ENCODE peak calls at places on chromosomes 16 and 17, in nine cellular contexts. Y is colonic mucosa, P is NB4, F is heart right ventricle, B is astrocyte of the spinal cord, Z is HFF-Myc, Q is left ventricle myocardium inferior, O is left lung, G is ovary. W is an unnamed sample.

GRCh38 chr16:24149102-24149501 is 107.0 kb upstream of the CACNG3 start:
- DNase-seq in Y (no peak), F (no peak), P (no peak), G (no peak), O (no peak), B (no peak), Q (no peak), Z (no peak), W (no peak)

GRCh38 chr16:88331989-88332920 is 50.5 kb upstream of the ZNF469 start:
- DNase-seq in Y (no peak), O (peak; percentile 75), Q (no peak), B (peak; percentile 100), F (no peak), P (no peak), Z (peak; percentile 95), G (no peak), W (peak; percentile 99)

GRCh38 chr16:88649924-88650748 is 717 bp downstream of the CYBA start:
- DNase-seq in O (peak; percentile 71), F (peak; percentile 52), Y (peak; percentile 65), Z (no peak), P (peak; percentile 92), Q (peak; percentile 47), G (no peak), B (no peak), W (peak; percentile 47)

GRCh38 chr16:89037261-89038152 is 56.1 kb upstream of the ACSF3 start:
- DNase-seq in O (no peak), G (no peak), Y (no peak), P (peak; percentile 78), B (peak; percentile 17), F (peak; percentile 39), Z (no peak), Q (no peak), W (peak; percentile 23)

GRCh38 chr16:27402964-27403600 is 1.1 kb downstream of the IL21R start:
- DNase-seq in F (no peak), G (no peak), O (no peak), B (peak; percentile 30), Z (no peak), Q (no peak), P (no peak), Y (no peak), W (no peak)

GRCh38 chr17:82242977-82243647 is 14.3 kb downstream of the SLC16A3 start:
- DNase-seq in P (peak; percentile 49), Y (peak; percentile 67), F (peak; percentile 81), Q (peak; percentile 83), Z (no peak), G (peak; percentile 94), B (peak; percentile 83), O (peak; percentile 80), W (peak; percentile 88)

GRCh38 chr16:89575247-89576172 is at the start of gene CPNE7:
- DNase-seq in Y (no peak), O (no peak), Q (no peak), B (peak; percentile 9), G (no peak), P (no peak), F (no peak), Z (no peak), W (no peak)

GRCh38 chr17:76097716-76098295 is 5.8 kb downstream of the EXOC7 start:
- DNase-seq in O (no peak), Q (no peak), Y (no peak), B (no peak), P (no peak), Z (no peak), F (no peak), G (no peak), W (no peak)

GRCh38 chr17:82272495-82273326 is 789 bp downstream of the CSNK1D start:
- DNase-seq in O (peak; percentile 67), B (no peak), F (peak; percentile 59), Q (peak; percentile 56), P (peak; percentile 54), G (peak; percentile 58), Z (no peak), Y (peak; percentile 60), W (peak; percentile 19)

GRCh38 chr17:43366809-43367587 is 31.8 kb upstream of the ARL4D start:
- DNase-seq in Y (no peak), O (no peak), P (peak; percentile 35), B (no peak), Z (no peak), F (no peak), G (peak; percentile 52), Q (no peak), W (peak; percentile 52)

GRCh38 chr16:85276258-85276657 is 164.0 kb upstream of the CIBAR2 start:
- DNase-seq in Z (no peak), Q (no peak), P (no peak), Y (no peak), B (no peak), O (no peak), G (no peak), F (no peak), W (no peak)

GRCh38 chr16:29824589-29825144 is 4.4 kb downstream of the MVP start:
- DNase-seq in Q (no peak), Z (peak; percentile 72), B (peak; percentile 77), F (no peak), O (no peak), P (no peak), G (no peak), Y (no peak), W (peak; percentile 80)

GRCh38 chr17:48054238-48055185 is 6.4 kb downstream of the NFE2L1 start:
- DNase-seq in Z (no peak), B (peak; percentile 82), P (no peak), O (peak; percentile 76), F (peak; percentile 74), G (peak; percentile 84), Y (peak; percentile 64), Q (peak; percentile 76), W (peak; percentile 92)

DNA sequence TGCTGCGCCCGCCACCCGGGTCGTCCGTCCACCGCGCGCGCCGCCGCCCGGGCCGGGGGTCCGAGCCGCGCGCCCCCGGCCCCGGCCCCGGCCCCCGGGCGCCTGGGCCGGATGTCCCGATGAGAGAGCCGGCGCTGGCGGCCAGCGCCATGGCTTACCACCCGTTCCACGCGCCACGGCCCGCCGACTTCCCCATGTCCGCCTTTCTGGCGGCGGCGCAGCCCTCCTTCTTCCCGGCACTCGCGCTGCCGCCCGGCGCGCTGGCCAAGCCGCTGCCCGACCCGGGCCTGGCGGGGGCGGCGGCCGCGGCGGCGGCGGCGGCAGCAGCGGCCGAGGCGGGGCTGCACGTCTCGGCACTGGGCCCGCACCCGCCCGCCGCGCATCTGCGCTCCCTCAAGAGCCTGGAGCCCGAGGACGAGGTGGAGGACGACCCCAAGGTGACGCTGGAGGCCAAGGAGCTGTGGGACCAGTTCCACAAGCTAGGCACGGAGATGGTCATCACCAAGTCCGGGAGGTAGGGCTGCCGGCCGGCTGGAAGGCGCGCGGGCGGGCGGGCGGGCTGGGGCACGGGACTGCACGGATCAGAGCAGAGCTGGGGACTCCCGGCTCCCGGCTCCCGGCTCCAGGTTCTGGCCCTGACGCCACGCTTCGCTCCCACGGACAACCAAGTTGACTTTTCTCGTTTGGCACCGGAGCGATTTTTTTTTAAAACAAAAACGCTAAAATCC is 579 bp downstream of the TBX2 start:
- DNase-seq in O (no peak), P (no peak), Z (no peak), G (no peak), F (no peak), B (no peak), Q (no peak), Y (no peak), W (peak; percentile 39)
- H3K4me3 ChIP-seq in O (peak overlapping the region; percentile 51), P (no peak overlapping the region), Z (peak overlapping the region; percentile 60), G (peak overlapping the region; percentile 58), F (peak overlapping the region; percentile 58), B (peak overlapping the region; percentile 49), Q (peak overlapping the region; percentile 77), Y (peak overlapping the region; percentile 22), W (peak overlapping the region; percentile 74)

GRCh38 chr16:86496929-86497381 is 13.4 kb upstream of the FOXF1 start:
- DNase-seq in Y (no peak), G (no peak), P (no peak), F (no peak), B (no peak), O (no peak), Q (no peak), Z (no peak), W (no peak)

GRCh38 chr16:86497551-86498021 is 12.7 kb upstream of the FOXF1 start:
- DNase-seq in B (no peak), F (no peak), Y (no peak), P (no peak), O (no peak), Z (no peak), Q (no peak), G (no peak), W (no peak)

GRCh38 chr16:86496262-86496928 is 13.9 kb upstream of the FOXF1 start:
- DNase-seq in Y (no peak), Z (no peak), O (no peak), F (no peak), Q (no peak), G (no peak), B (no peak), P (no peak), W (no peak)

GRCh38 chr16:86498661-86499493 is 11.4 kb upstream of the FOXF1 start:
- DNase-seq in F (no peak), G (no peak), Z (no peak), O (no peak), Q (no peak), B (no peak), P (no peak), Y (no peak), W (peak; percentile 67)

DNA sequence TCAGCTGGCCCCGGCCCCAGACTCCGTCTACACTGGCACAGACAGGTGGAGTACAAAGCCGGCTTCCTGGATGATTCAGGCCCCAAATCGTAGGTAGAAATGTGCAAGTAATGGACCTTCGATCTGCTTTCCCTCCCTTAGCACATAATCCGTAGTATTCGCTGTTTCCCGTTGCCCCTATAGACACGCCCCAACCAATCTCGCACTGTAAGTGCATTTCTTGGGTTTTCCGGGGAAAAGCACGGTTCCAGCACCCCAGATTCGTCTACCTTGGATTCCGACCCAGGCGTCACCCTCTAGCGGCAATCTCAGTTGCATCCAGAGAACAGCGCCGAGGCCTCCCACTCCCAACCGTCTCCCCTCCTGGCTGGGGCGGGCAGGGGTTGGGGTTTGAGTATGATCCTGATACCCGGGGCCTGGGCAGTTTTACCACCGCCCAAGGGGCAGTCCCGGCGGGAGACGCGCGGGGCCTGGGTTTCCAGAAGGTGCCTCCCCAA is 12.1 kb upstream of the FOXF1 start:
- DNase-seq in Y (no peak), G (no peak), F (no peak), Q (no peak), P (no peak), Z (no peak), B (no peak), O (no peak), W (no peak)
- TF ChIP-seq CTCF in Y (no peak), G (no peak), F (no peak), Q (no peak), P (no peak), Z (peak; percentile 19), B (peak; percentile 2), O (no peak), W (peak; percentile 23)

DNA sequence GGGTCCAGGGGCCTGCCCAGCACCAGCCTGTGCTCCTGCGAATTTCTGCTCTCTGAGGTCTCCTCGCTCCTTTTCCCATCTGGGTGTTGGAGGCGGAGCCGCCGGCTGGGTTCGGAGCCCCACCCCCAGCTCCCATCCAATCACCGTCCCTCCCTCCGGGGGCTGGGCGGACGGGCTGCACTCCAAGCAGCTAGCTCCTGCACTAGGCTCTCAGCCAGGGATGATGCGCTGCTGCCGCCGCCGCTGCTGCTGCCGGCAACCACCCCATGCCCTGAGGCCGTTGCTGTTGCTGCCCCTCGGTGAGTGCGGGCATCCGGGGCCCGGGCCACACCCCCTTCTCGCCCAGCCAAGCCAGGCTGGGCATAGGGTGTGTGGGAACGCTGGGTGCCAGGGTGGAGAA is at the start of gene NRN1L:
- DNase-seq in B (peak; percentile 89), F (peak; percentile 92), P (no peak), Y (peak; percentile 77), G (peak; percentile 96), Z (peak; percentile 78), O (peak; percentile 86), Q (peak; percentile 90), W (peak; percentile 90)
- H3K4me3 ChIP-seq in B (no peak within 1 kb of the TSS), F (no peak within 1 kb of the TSS), P (no peak within 1 kb of the TSS), Y (no peak within 1 kb of the TSS), G (no peak within 1 kb of the TSS), Z (no peak within 1 kb of the TSS), O (no peak within 1 kb of the TSS), Q (peak within 1 kb of the TSS; percentile 29), W (no peak within 1 kb of the TSS)

GRCh38 chr17:20121359-20122235 is 112.4 kb downstream of the SPECC1 start:
- DNase-seq in P (peak; percentile 71), F (peak; percentile 47), G (peak; percentile 59), Y (peak; percentile 70), Q (peak; percentile 46), B (peak; percentile 50), Z (peak; percentile 22), O (peak; percentile 46), W (peak; percentile 65)
- TF ChIP-seq CTCF in P (peak; percentile 91), F (peak; percentile 94), G (peak; percentile 83), Y (peak; percentile 88), Q (peak; percentile 91), B (peak; percentile 92), Z (peak; percentile 93), O (peak; percentile 93), W (peak; percentile 92)